ENCODE peak calls at places on chromosomes 13 and 19, in five cellular contexts. One of them, this sample, is unnamed. For H3K4me1, the result is how much of the 10 kb centered on the place peaks cover.

GRCh38 chr13:44437356-44438233 is 64.0 kb downstream of the SERP2 start:
- DNase-seq in heart left ventricle: no peak
- DNase-seq in SK-N-SH: no peak
- DNase-seq in tibial nerve: no peak
- DNase-seq in IMR-90: peak
- DNase-seq in this sample: no peak

GRCh38 chr13:23899555-23899954 is 2.3 kb upstream of the C1QTNF9B start:
- DNase-seq in heart left ventricle: no peak
- DNase-seq in SK-N-SH: peak
- DNase-seq in tibial nerve: no peak
- DNase-seq in IMR-90: peak
- DNase-seq in this sample: peak

GRCh38 chr13:74871671-74872070 is 610.3 kb downstream of the TBC1D4 start:
- DNase-seq in heart left ventricle: no peak
- DNase-seq in SK-N-SH: no peak
- DNase-seq in tibial nerve: no peak
- DNase-seq in IMR-90: no peak
- DNase-seq in this sample: no peak

GRCh38 chr19:8576273-8576993 is 809 bp downstream of the MYO1F start:
- DNase-seq in heart left ventricle: no peak
- DNase-seq in SK-N-SH: no peak
- DNase-seq in tibial nerve: no peak
- DNase-seq in IMR-90: no peak
- DNase-seq in this sample: peak

GRCh38 chr13:99572921-99573320 is 71.6 kb downstream of the TM9SF2 start:
- DNase-seq in heart left ventricle: no peak
- DNase-seq in SK-N-SH: no peak
- DNase-seq in tibial nerve: no peak
- DNase-seq in IMR-90: no peak
- DNase-seq in this sample: no peak

GRCh38 chr13:70353096-70353495 is 244.8 kb upstream of the KLHL1 start:
- DNase-seq in heart left ventricle: no peak
- DNase-seq in SK-N-SH: no peak
- DNase-seq in tibial nerve: no peak
- DNase-seq in IMR-90: no peak
- DNase-seq in this sample: no peak

GRCh38 chr19:44738603-44739585 is 9.6 kb upstream of the BCL3 start:
- DNase-seq in heart left ventricle: no peak
- DNase-seq in SK-N-SH: no peak
- DNase-seq in tibial nerve: no peak
- DNase-seq in IMR-90: no peak
- DNase-seq in this sample: no peak

GRCh38 chr19:2537544-2537943 is 61.6 kb downstream of the GADD45B start:
- DNase-seq in heart left ventricle: no peak
- DNase-seq in SK-N-SH: no peak
- DNase-seq in tibial nerve: no peak
- DNase-seq in IMR-90: no peak
- DNase-seq in this sample: no peak

GRCh38 chr13:55948175-55948574 is 1192.5 kb upstream of the PRR20A start:
- DNase-seq in heart left ventricle: no peak
- DNase-seq in SK-N-SH: no peak
- DNase-seq in tibial nerve: no peak
- DNase-seq in IMR-90: no peak
- DNase-seq in this sample: no peak

GRCh38 chr13:26440111-26440510 is 117.4 kb upstream of the WASF3 start:
- DNase-seq in heart left ventricle: no peak
- DNase-seq in SK-N-SH: no peak
- DNase-seq in tibial nerve: no peak
- DNase-seq in IMR-90: peak
- DNase-seq in this sample: no peak

GRCh38 chr13:114111577-114111976 is 20.8 kb downstream of the RASA3 start:
- DNase-seq in heart left ventricle: no peak
- DNase-seq in SK-N-SH: no peak
- DNase-seq in tibial nerve: peak
- DNase-seq in IMR-90: peak
- DNase-seq in this sample: peak
- H3K4me1 ChIP-seq in heart left ventricle: under half
- H3K4me1 ChIP-seq in SK-N-SH: under half
- H3K4me1 ChIP-seq in tibial nerve: under half
- H3K4me1 ChIP-seq in IMR-90: half or more
- H3K4me1 ChIP-seq in this sample: under half

GRCh38 chr19:16285769-16286564 is 38.7 kb upstream of the KLF2 start:
- DNase-seq in heart left ventricle: no peak
- DNase-seq in SK-N-SH: no peak
- DNase-seq in tibial nerve: no peak
- DNase-seq in IMR-90: no peak
- DNase-seq in this sample: no peak

GRCh38 chr19:16281743-16282142 is 42.9 kb upstream of the KLF2 start:
- DNase-seq in heart left ventricle: no peak
- DNase-seq in SK-N-SH: no peak
- DNase-seq in tibial nerve: no peak
- DNase-seq in IMR-90: no peak
- DNase-seq in this sample: no peak

GRCh38 chr19:16288544-16288943 is 36.1 kb upstream of the KLF2 start:
- DNase-seq in heart left ventricle: peak
- DNase-seq in SK-N-SH: no peak
- DNase-seq in tibial nerve: no peak
- DNase-seq in IMR-90: peak
- DNase-seq in this sample: no peak

GRCh38 chr19:16283103-16283469 is 41.5 kb upstream of the KLF2 start:
- DNase-seq in heart left ventricle: no peak
- DNase-seq in SK-N-SH: no peak
- DNase-seq in tibial nerve: no peak
- DNase-seq in IMR-90: no peak
- DNase-seq in this sample: peak
- H3K4me1 ChIP-seq in heart left ventricle: under half
- H3K4me1 ChIP-seq in SK-N-SH: under half
- H3K4me1 ChIP-seq in tibial nerve: under half
- H3K4me1 ChIP-seq in IMR-90: under half
- H3K4me1 ChIP-seq in this sample: under half

GRCh38 chr13:32264407-32264806 is 50.8 kb downstream of the ZAR1L start:
- DNase-seq in heart left ventricle: peak
- DNase-seq in SK-N-SH: no peak
- DNase-seq in tibial nerve: peak
- DNase-seq in IMR-90: peak
- DNase-seq in this sample: no peak

GRCh38 chr13:32261567-32261966 is 53.6 kb downstream of the ZAR1L start:
- DNase-seq in heart left ventricle: peak
- DNase-seq in SK-N-SH: peak
- DNase-seq in tibial nerve: peak
- DNase-seq in IMR-90: peak
- DNase-seq in this sample: no peak

GRCh38 chr13:32262619-32263018 is 52.5 kb downstream of the ZAR1L start:
- DNase-seq in heart left ventricle: no peak
- DNase-seq in SK-N-SH: no peak
- DNase-seq in tibial nerve: no peak
- DNase-seq in IMR-90: no peak
- DNase-seq in this sample: no peak

GRCh38 chr13:32259116-32259515 is 56.0 kb downstream of the ZAR1L start:
- DNase-seq in heart left ventricle: no peak
- DNase-seq in SK-N-SH: no peak
- DNase-seq in tibial nerve: no peak
- DNase-seq in IMR-90: no peak
- DNase-seq in this sample: no peak

GRCh38 chr13:32262165-32262564 is 53.0 kb downstream of the ZAR1L start:
- DNase-seq in heart left ventricle: no peak
- DNase-seq in SK-N-SH: no peak
- DNase-seq in tibial nerve: no peak
- DNase-seq in IMR-90: peak
- DNase-seq in this sample: no peak
- H3K4me1 ChIP-seq in heart left ventricle: under half
- H3K4me1 ChIP-seq in SK-N-SH: under half
- H3K4me1 ChIP-seq in tibial nerve: under half
- H3K4me1 ChIP-seq in IMR-90: under half
- H3K4me1 ChIP-seq in this sample: under half

DNA sequence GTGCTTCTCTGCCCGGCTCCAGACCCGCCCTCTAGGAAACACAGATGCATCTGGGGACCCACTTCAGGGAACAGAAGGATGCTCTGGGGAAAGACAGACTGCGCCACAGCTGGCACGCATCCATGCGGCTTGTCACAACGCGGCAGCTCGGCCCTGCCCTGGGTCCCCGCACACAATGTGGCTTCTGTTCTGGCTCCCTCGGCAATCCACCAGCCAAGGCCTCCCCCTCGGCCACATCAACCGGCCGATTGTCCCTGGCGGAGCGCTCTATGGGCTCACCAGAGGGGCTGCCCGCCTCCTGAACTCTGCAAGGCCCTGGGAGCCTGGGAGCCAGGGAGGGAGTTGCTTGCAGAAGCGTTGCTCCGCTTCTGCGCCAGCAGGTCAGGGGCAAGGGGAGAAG is 38.1 kb downstream of the MLLT1 start:
- DNase-seq in heart left ventricle: no peak
- DNase-seq in SK-N-SH: peak
- DNase-seq in tibial nerve: peak
- DNase-seq in IMR-90: no peak
- DNase-seq in this sample: peak
- H3K4me1 ChIP-seq in heart left ventricle: under half
- H3K4me1 ChIP-seq in SK-N-SH: under half
- H3K4me1 ChIP-seq in tibial nerve: under half
- H3K4me1 ChIP-seq in IMR-90: under half
- H3K4me1 ChIP-seq in this sample: under half

DNA sequence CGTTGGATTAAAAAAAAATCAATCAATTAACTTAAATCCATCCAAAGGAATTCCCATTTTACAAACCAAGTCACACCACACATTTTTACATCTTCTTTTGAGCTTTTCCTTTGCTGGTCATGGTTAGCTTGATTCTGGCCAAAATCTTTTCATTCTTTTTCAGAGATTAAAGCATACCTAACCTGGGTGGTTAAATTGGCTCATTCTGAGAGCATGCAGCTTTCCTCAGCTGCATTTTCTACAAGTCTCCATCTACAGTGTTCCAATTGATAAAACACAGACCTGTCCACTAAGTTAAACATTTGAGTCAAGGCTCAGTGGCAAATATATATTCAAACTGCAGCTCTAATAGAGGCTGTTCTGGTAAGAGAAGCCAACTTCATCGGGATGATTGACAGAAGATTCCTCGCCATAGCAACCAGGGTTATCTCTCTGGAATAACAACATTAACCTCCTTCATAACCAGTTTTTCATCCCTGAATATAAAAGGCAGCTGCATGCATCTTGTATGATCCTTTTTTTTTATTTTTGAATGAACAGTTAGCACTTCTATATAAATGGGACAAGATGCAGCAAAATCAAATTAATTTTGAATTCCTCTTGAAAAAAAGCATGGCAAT is 106.2 kb downstream of the DNAJC15 start:
- DNase-seq in heart left ventricle: no peak
- DNase-seq in SK-N-SH: peak
- DNase-seq in tibial nerve: no peak
- DNase-seq in IMR-90: no peak
- DNase-seq in this sample: no peak
- H3K4me1 ChIP-seq in heart left ventricle: under half
- H3K4me1 ChIP-seq in SK-N-SH: under half
- H3K4me1 ChIP-seq in tibial nerve: under half
- H3K4me1 ChIP-seq in IMR-90: under half
- H3K4me1 ChIP-seq in this sample: under half